ENCODE peak calls at places on chromosomes 6 and 20, in ten cellular contexts. N, B, Q, O, Y, L, X, I, T and D are unnamed samples.
A peak's percentile ranks its signal among the peaks of the same experiment; 100 is the strongest.

GRCh38 chr6:15380354-15380753 is 134.5 kb downstream of the JARID2 start:
- DNase-seq in B (no peak), O (no peak), I (no peak), X (no peak), Q (no peak), L (no peak), T (no peak), Y (no peak), N (no peak), D (no peak)

GRCh38 chr20:45044084-45044573 is 56.8 kb downstream of the KCNS1 start:
- DNase-seq in Y (peak; percentile 52), T (no peak), N (no peak), O (peak; percentile 53), X (peak; percentile 50), I (peak; percentile 90), L (peak; percentile 47), B (peak; percentile 92), Q (peak; percentile 81), D (peak; percentile 77)

GRCh38 chr20:43835944-43836540 is 78.6 kb upstream of the TOX2 start:
- DNase-seq in Y (no peak), T (no peak), L (no peak), B (no peak), N (no peak), O (no peak), X (no peak), I (no peak), Q (no peak), D (no peak)

GRCh38 chr6:82205793-82206425 is 41.6 kb downstream of the IBTK start:
- DNase-seq in T (no peak), N (no peak), O (no peak), B (peak; percentile 62), X (no peak), L (no peak), Y (no peak), I (no peak), Q (peak; percentile 22), D (no peak)

GRCh38 chr6:129280719-129281118 is 397.8 kb downstream of the LAMA2 start:
- DNase-seq in L (no peak), O (no peak), N (no peak), T (no peak), X (no peak), I (no peak), Y (no peak), Q (no peak), B (no peak), D (peak; percentile 46)

GRCh38 chr6:52877168-52877567 is 32.3 kb downstream of the GSTA3 start:
- DNase-seq in O (no peak), X (no peak), T (no peak), I (peak; percentile 87), Q (no peak), Y (no peak), B (peak; percentile 78), N (no peak), L (peak; percentile 65), D (no peak)

GRCh38 chr6:11381801-11382513 is 149.5 kb upstream of the NEDD9 start:
- DNase-seq in Q (no peak), B (no peak), L (no peak), N (no peak), X (no peak), T (peak; percentile 43), O (no peak), I (no peak), Y (peak; percentile 49), D (peak; percentile 94)

GRCh38 chr6:6649824-6650349 is 61.4 kb downstream of the LY86 start:
- DNase-seq in Q (no peak), Y (peak; percentile 25), T (no peak), L (no peak), I (no peak), O (no peak), B (no peak), N (no peak), X (no peak), D (no peak)

GRCh38 chr20:32625996-32626395 is 40.9 kb upstream of the NOL4L start:
- DNase-seq in T (no peak), Y (no peak), X (no peak), I (no peak), N (no peak), B (no peak), L (no peak), Q (no peak), O (no peak), D (no peak)

GRCh38 chr20:32624687-32625345 is 39.7 kb upstream of the NOL4L start:
- DNase-seq in B (no peak), L (no peak), Q (no peak), N (no peak), I (no peak), O (no peak), X (no peak), Y (no peak), T (no peak), D (no peak)

GRCh38 chr20:32621914-32622584 is 36.9 kb upstream of the NOL4L start:
- DNase-seq in O (no peak), Q (no peak), L (no peak), I (no peak), N (no peak), T (no peak), Y (no peak), B (no peak), X (no peak), D (no peak)

GRCh38 chr20:32622585-32623468 is 37.7 kb upstream of the NOL4L start:
- DNase-seq in T (no peak), Q (no peak), N (no peak), X (no peak), Y (no peak), I (peak; percentile 30), B (no peak), O (no peak), L (no peak), D (no peak)

DNA sequence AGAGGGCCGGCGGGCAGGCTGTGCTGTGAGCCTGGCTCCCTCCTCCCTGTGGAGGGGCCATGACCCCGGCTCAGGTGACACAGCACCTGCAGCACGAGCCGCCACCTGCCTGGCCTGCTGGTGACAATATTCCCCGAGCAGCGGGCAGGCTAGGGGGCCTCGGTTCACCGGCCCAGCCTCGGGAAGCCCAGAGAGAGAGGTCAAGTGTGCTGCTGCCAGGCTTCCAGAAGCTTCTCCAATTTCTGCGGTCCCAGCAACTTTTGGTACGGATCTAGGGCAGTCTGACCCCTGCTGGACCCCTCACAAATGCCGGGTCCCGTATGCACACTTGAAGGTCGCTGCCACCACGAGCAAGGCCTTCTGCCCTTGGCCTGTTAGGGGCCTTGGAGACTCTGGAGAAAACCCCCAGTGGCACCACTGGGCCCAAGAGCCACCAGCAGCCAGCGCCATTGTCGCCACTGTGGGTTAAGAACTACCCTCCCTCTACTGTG is 38.6 kb upstream of the NOL4L start:
- DNase-seq in Q (no peak), B (no peak), L (no peak), I (no peak), O (no peak), T (peak; percentile 47), X (no peak), Y (peak; percentile 81), N (no peak), D (no peak)
- TF ChIP-seq CTCF in Q (peak; percentile 26), B (no peak), L (no peak), I (no peak), O (no peak), T (no peak), X (no peak), Y (peak; percentile 69), N (no peak), D (no peak)

GRCh38 chr20:25738198-25738597 is 41.5 kb upstream of the ZNF337 start:
- DNase-seq in O (no peak), L (no peak), I (peak; percentile 89), T (no peak), Y (no peak), B (no peak), Q (no peak), X (no peak), N (no peak), D (no peak)
- H3K4me3 ChIP-seq in O (no peak overlapping the region), L (no peak overlapping the region), I (no peak overlapping the region), T (no peak overlapping the region), Y (no peak overlapping the region), B (no peak overlapping the region), Q (no peak overlapping the region), X (no peak overlapping the region), N (no peak overlapping the region), D (no peak overlapping the region)

GRCh38 chr6:39902786-39903465 is 31.3 kb downstream of the MOCS1 start:
- DNase-seq in N (no peak), X (no peak), T (no peak), I (no peak), O (no peak), B (no peak), Y (no peak), L (no peak), Q (no peak), D (no peak)
- TF ChIP-seq CTCF in N (no peak), X (no peak), T (no peak), I (peak; percentile 10), O (no peak), B (peak; percentile 1), Y (peak; percentile 51), L (no peak), Q (no peak), D (no peak)

GRCh38 chr20:48818481-48818987 is 9.3 kb downstream of the PREX1 start:
- DNase-seq in L (no peak), Y (no peak), Q (no peak), X (no peak), N (no peak), O (no peak), B (no peak), I (no peak), T (no peak), D (peak; percentile 83)

GRCh38 chr20:48819089-48819488 is 8.7 kb downstream of the PREX1 start:
- DNase-seq in Y (no peak), B (no peak), O (no peak), N (no peak), X (no peak), Q (no peak), I (no peak), T (no peak), L (no peak), D (no peak)

GRCh38 chr20:48818031-48818370 is 9.8 kb downstream of the PREX1 start:
- DNase-seq in T (no peak), I (no peak), Y (no peak), X (no peak), Q (no peak), N (no peak), B (no peak), O (no peak), L (no peak), D (no peak)

GRCh38 chr20:48816282-48816860 is 11.4 kb downstream of the PREX1 start:
- DNase-seq in B (no peak), L (no peak), Y (no peak), N (no peak), O (no peak), Q (no peak), T (no peak), X (no peak), I (no peak), D (no peak)

DNA sequence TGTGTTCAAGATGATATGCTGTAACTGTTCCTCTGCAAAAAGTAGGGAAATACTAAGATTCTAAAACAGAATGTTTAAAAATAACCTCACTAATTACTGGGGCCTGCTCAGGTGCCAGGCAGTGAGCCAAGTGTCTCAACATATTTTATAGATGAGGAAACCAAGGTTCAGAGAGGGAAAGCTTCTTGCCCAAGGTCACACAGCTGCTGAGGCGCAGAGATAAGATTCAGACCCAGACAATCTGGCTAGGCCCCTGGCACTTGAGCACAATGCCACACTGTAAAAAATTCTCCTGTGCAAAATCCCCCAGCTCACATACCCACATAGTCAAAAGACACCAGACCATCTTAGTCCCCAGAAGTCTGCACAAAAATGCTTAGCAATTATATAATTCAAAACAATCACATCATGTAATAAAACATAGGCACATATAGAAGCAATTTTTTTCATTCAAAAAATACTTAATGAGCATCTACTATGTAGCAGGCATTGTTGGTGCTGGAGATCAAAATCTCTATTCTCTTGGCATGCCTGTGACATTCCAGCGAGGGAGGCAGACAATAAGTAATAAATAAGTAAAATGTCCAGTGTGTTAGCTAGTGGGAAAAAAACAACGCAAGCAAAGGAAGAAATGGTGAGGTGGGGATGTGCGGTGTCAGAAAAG is 10.3 kb downstream of the PREX1 start:
- DNase-seq in B (no peak), Y (no peak), T (no peak), X (no peak), I (no peak), N (no peak), L (no peak), O (no peak), Q (no peak), D (no peak)
- H3K4me3 ChIP-seq in B (no peak overlapping the region), Y (no peak overlapping the region), T (no peak overlapping the region), X (no peak overlapping the region), I (no peak overlapping the region), N (no peak overlapping the region), L (no peak overlapping the region), O (no peak overlapping the region), Q (no peak overlapping the region), D (no peak overlapping the region)